ENCODE peak calls at places on chromosomes 3 and 15, in four cellular contexts. K is K562, X is GM12891, L is GM12878. Q is an unnamed sample.
A peak's percentile ranks its signal among the peaks of the same experiment; 100 is the strongest.

GRCh38 chr15:48913141-48913540 is 35.2 kb downstream of the EID1 start:
- DNase-seq in L (no peak), X (no peak), K (peak; percentile 54), Q (no peak)

GRCh38 chr3:126293370-126294082 is 63.7 kb downstream of the KLF15 start:
- DNase-seq in K (no peak), L (no peak), X (no peak), Q (no peak)

GRCh38 chr3:171458056-171458856 is 1.9 kb downstream of the TNIK start:
- DNase-seq in X (no peak), L (no peak), K (no peak), Q (no peak)

GRCh38 chr15:62773369-62774165 is 269.0 kb upstream of the TPM1 start:
- DNase-seq in K (no peak), L (no peak), X (no peak), Q (no peak)

GRCh38 chr3:143581972-143582722 is 266.1 kb downstream of the SLC9A9 start:
- DNase-seq in L (no peak), X (no peak), K (no peak), Q (no peak)

GRCh38 chr3:185677146-185677829 is 91.2 kb downstream of the SENP2 start:
- DNase-seq in K (peak; percentile 68), L (no peak), X (peak; percentile 60), Q (no peak)

GRCh38 chr3:132318451-132318850 is 1.2 kb downstream of the ACP3 start:
- DNase-seq in K (no peak), X (no peak), L (no peak), Q (peak; percentile 10)

GRCh38 chr3:4997946-4998345 is 18.7 kb downstream of the BHLHE40 start:
- DNase-seq in K (no peak), X (no peak), L (no peak), Q (no peak)

GRCh38 chr15:51970132-51970817 is 1.3 kb downstream of the LEO1 start:
- DNase-seq in X (no peak), K (no peak), L (no peak), Q (no peak)

GRCh38 chr3:61637088-61638051 is 76.0 kb downstream of the PTPRG start:
- DNase-seq in K (no peak), X (peak; percentile 18), L (peak; percentile 48), Q (no peak)

GRCh38 chr3:126436826-126437717 is 38.6 kb downstream of the ZXDC start:
- DNase-seq in L (no peak), K (no peak), X (no peak), Q (no peak)

DNA sequence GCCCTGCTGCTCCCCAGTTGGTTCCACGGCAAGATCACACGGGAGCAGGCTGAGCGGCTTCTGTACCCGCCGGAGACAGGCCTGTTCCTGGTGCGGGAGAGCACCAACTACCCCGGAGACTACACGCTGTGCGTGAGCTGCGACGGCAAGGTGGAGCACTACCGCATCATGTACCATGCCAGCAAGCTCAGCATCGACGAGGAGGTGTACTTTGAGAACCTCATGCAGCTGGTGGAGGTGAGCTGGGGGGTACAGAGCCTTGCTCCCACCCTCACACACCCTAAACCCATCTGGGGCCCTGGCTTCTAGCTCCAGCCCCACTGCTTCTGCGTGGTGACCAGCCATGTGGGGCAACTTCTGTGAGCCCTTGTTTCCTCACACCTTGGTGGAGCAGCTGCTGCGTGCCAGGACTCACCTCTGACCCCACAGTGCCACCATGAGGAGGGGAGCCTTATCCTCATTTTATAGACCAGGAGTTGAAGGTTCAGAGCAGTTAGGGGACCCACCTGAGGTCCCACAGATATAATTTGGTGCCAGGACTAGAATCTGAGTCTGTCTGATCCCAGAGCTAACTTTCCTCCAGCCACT is 13.3 kb upstream of the LMAN1L start:
- DNase-seq in L (no peak), X (no peak), K (no peak), Q (peak; percentile 77)
- TF ChIP-seq SPI1 in L (no peak), X (no peak), K (no peak), Q (no peak)

DNA sequence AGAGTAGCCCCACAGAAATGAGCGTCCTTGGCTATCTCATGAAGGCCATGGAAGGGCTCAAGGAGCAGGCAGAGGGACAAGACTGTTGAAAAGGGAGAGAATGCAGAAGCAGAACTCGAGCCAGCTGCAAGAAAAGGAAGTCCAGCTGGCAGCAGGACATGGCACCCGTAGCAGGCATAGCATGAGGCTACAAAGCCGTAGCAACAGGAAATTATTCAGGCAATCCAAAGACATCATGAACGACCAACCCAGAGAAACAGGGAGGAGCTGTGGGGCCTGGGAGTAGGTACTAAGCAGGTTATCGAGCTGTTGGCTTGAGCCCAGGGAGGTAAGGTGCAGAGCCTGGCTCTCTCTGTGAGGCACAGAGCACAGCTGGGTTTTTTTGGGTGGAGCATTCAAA is 144.1 kb upstream of the SMAD3 start:
- DNase-seq in X (no peak), L (no peak), K (no peak), Q (peak; percentile 89)
- TF ChIP-seq SPI1 in X (no peak), L (no peak), K (no peak), Q (peak; percentile 93)

DNA sequence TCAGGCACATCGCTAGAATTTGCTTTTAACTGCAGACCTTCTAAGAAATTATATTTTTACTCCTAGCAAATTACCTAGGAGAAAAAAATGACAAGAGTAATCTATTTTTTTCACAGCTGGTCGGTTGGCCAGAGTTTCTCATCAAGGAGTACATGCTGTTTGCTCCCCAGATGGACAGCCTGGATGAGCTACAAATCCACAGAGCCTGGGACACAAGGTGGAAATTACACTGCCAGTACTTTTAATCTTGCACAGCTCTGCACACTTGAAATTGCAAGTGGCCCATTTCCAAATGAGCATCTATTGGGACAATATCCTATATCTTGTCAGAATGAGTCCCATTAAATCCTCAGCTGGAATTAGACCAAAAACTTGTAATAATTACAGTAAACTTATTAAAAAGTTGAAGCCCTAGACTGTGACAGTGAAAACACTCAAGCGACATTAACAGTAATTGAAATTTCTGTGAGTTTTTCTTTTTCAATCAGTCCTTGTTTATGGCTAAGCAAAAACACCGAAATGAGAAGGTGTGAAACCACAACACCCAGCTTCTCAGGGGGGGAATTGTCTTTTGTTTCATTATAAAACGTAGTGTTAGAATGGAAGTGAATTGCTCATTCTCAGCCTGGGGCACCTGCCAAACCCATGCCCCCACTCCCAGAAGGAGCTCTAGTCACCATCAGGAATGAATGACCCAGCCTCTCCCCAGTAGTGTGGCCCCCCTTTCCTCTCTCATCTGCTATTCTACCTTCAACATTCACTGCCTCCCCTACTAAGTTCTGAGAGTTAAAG is 185.6 kb upstream of the CFAP20DC start:
- DNase-seq in L (peak; percentile 46), K (no peak), X (no peak), Q (no peak)
- TF ChIP-seq SPI1 in L (no peak), K (no peak), X (no peak), Q (no peak)

DNA sequence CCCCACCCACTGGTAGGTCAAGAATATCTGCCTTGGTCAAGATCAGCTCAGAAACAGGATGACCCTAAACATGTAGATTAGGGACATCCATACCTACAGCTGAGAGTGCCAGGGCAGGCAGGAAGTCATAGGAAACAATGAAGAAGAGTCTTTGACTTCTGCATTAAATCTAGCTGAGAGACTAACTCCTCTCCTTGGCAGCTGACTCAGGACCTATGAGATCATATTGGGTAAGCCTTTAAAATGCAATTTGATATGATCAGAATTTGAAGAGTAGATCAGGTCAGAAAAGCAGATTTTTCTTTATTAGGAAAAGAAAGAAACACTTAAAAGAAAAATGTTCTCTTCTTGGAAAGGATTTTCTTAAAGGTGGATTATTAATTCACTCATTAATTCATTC is 35.5 kb upstream of the GSK3B start:
- DNase-seq in K (no peak), L (no peak), X (no peak), Q (no peak)
- TF ChIP-seq SPI1 in K (no peak), L (no peak), X (no peak), Q (no peak)